ENCODE peak calls at places on chromosomes 5 and 9, in seven cellular contexts. One of them, this sample, is unnamed.

GRCh38 chr5:153960269-153961215 is 78.2 kb downstream of the FAM114A2 start:
- DNase-seq in HepG2: no peak
- DNase-seq in GM12891: no peak
- DNase-seq in SK-N-SH: no peak
- DNase-seq in H1: no peak
- DNase-seq in GM12878: no peak
- DNase-seq in K562: no peak
- DNase-seq in this sample: no peak

GRCh38 chr5:147413266-147413665 is 96.6 kb downstream of the DPYSL3 start:
- DNase-seq in HepG2: no peak
- DNase-seq in GM12891: no peak
- DNase-seq in SK-N-SH: no peak
- DNase-seq in H1: no peak
- DNase-seq in GM12878: no peak
- DNase-seq in K562: no peak
- DNase-seq in this sample: no peak

GRCh38 chr5:107486489-107486888 is 184.2 kb downstream of the EFNA5 start:
- DNase-seq in HepG2: no peak
- DNase-seq in GM12891: no peak
- DNase-seq in SK-N-SH: no peak
- DNase-seq in H1: no peak
- DNase-seq in GM12878: peak; percentile 48
- DNase-seq in K562: no peak
- DNase-seq in this sample: no peak

GRCh38 chr9:34343090-34343489 is 13.7 kb downstream of the NUDT2 start:
- DNase-seq in HepG2: no peak
- DNase-seq in GM12891: no peak
- DNase-seq in SK-N-SH: no peak
- DNase-seq in H1: no peak
- DNase-seq in GM12878: no peak
- DNase-seq in K562: no peak
- DNase-seq in this sample: no peak

GRCh38 chr9:132572921-132573320 is 9.5 kb upstream of the BARHL1 start:
- DNase-seq in HepG2: no peak
- DNase-seq in GM12891: no peak
- DNase-seq in SK-N-SH: no peak
- DNase-seq in H1: no peak
- DNase-seq in GM12878: no peak
- DNase-seq in K562: peak; percentile 51
- DNase-seq in this sample: no peak

GRCh38 chr9:114641974-114642373 is 15.6 kb downstream of the TEX53 start:
- DNase-seq in HepG2: no peak
- DNase-seq in GM12891: no peak
- DNase-seq in SK-N-SH: no peak
- DNase-seq in H1: no peak
- DNase-seq in GM12878: no peak
- DNase-seq in K562: no peak
- DNase-seq in this sample: no peak

GRCh38 chr5:174314261-174314660 is 268.8 kb downstream of the NSG2 start:
- DNase-seq in HepG2: no peak
- DNase-seq in GM12891: no peak
- DNase-seq in SK-N-SH: no peak
- DNase-seq in H1: no peak
- DNase-seq in GM12878: no peak
- DNase-seq in K562: no peak
- DNase-seq in this sample: no peak

GRCh38 chr9:36818242-36818938 is 215.7 kb downstream of the PAX5 start:
- DNase-seq in HepG2: no peak
- DNase-seq in GM12891: no peak
- DNase-seq in SK-N-SH: no peak
- DNase-seq in H1: no peak
- DNase-seq in GM12878: no peak
- DNase-seq in K562: no peak
- DNase-seq in this sample: no peak

GRCh38 chr9:99563364-99563763 is 258.3 kb upstream of the NR4A3 start:
- DNase-seq in HepG2: peak; percentile 2
- DNase-seq in GM12891: no peak
- DNase-seq in SK-N-SH: peak; percentile 12
- DNase-seq in H1: no peak
- DNase-seq in GM12878: no peak
- DNase-seq in K562: peak; percentile 12
- DNase-seq in this sample: no peak

GRCh38 chr9:84856181-84856632 is 186.7 kb downstream of the NTRK2 start:
- DNase-seq in HepG2: no peak
- DNase-seq in GM12891: no peak
- DNase-seq in SK-N-SH: no peak
- DNase-seq in H1: no peak
- DNase-seq in GM12878: no peak
- DNase-seq in K562: no peak
- DNase-seq in this sample: no peak

GRCh38 chr5:172770374-172770674 is 671 bp downstream of the DUSP1 start:
- DNase-seq in HepG2: no peak
- DNase-seq in GM12891: peak; percentile 51
- DNase-seq in SK-N-SH: no peak
- DNase-seq in H1: peak; percentile 54
- DNase-seq in GM12878: no peak
- DNase-seq in K562: no peak
- DNase-seq in this sample: no peak

GRCh38 chr9:20390400-20390799 is 231.9 kb downstream of the MLLT3 start:
- DNase-seq in HepG2: no peak
- DNase-seq in GM12891: no peak
- DNase-seq in SK-N-SH: no peak
- DNase-seq in H1: no peak
- DNase-seq in GM12878: no peak
- DNase-seq in K562: no peak
- DNase-seq in this sample: no peak

GRCh38 chr5:56105511-56106372 is 111.0 kb upstream of the IL6ST start:
- DNase-seq in HepG2: no peak
- DNase-seq in GM12891: no peak
- DNase-seq in SK-N-SH: no peak
- DNase-seq in H1: no peak
- DNase-seq in GM12878: no peak
- DNase-seq in K562: no peak
- DNase-seq in this sample: no peak

GRCh38 chr9:129398901-129399300 is 220.8 kb upstream of the IER5L start:
- DNase-seq in HepG2: no peak
- DNase-seq in GM12891: no peak
- DNase-seq in SK-N-SH: no peak
- DNase-seq in H1: no peak
- DNase-seq in GM12878: no peak
- DNase-seq in K562: no peak
- DNase-seq in this sample: no peak

GRCh38 chr5:170289749-170290148 is 7.8 kb downstream of the LCP2 start:
- DNase-seq in HepG2: no peak
- DNase-seq in GM12891: no peak
- DNase-seq in SK-N-SH: no peak
- DNase-seq in H1: no peak
- DNase-seq in GM12878: no peak
- DNase-seq in K562: no peak
- DNase-seq in this sample: no peak

GRCh38 chr5:170286532-170286931 is 11.0 kb downstream of the LCP2 start:
- DNase-seq in HepG2: no peak
- DNase-seq in GM12891: no peak
- DNase-seq in SK-N-SH: no peak
- DNase-seq in H1: no peak
- DNase-seq in GM12878: no peak
- DNase-seq in K562: no peak
- DNase-seq in this sample: no peak

GRCh38 chr5:170284231-170284630 is 13.3 kb downstream of the LCP2 start:
- DNase-seq in HepG2: no peak
- DNase-seq in GM12891: no peak
- DNase-seq in SK-N-SH: no peak
- DNase-seq in H1: no peak
- DNase-seq in GM12878: no peak
- DNase-seq in K562: no peak
- DNase-seq in this sample: no peak

GRCh38 chr5:170291324-170291847 is 6.2 kb downstream of the LCP2 start:
- DNase-seq in HepG2: no peak
- DNase-seq in GM12891: no peak
- DNase-seq in SK-N-SH: no peak
- DNase-seq in H1: no peak
- DNase-seq in GM12878: no peak
- DNase-seq in K562: no peak
- DNase-seq in this sample: no peak

DNA sequence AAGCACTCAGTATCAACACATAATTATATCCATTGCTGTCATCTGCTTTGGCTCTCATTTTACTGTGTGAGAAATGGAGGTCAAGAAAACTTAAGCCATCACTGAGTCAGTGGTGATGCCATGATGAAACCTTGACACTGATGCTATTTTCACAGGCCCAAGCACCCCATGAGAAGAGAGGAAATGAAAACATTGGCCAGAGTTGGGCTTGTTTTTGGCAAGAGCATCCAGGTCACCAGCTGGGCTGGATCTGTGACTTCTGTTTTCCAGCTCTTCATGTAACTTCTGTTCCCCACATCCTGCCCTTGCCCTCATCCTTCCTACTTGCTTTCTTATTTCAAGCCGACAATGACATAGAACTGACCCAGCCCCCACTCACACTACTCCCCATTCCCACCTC is 10.0 kb downstream of the LCP2 start:
- DNase-seq in HepG2: no peak
- DNase-seq in GM12891: no peak
- DNase-seq in SK-N-SH: no peak
- DNase-seq in H1: no peak
- DNase-seq in GM12878: no peak
- DNase-seq in K562: no peak
- DNase-seq in this sample: no peak
- TF ChIP-seq POLR2AphosphoS5 in HepG2: no peak
- TF ChIP-seq POLR2AphosphoS5 in GM12891: no peak
- TF ChIP-seq POLR2AphosphoS5 in SK-N-SH: no peak
- TF ChIP-seq POLR2AphosphoS5 in H1: no peak
- TF ChIP-seq POLR2AphosphoS5 in GM12878: no peak
- TF ChIP-seq POLR2AphosphoS5 in K562: no peak
- TF ChIP-seq POLR2AphosphoS5 in this sample: no peak

GRCh38 chr9:115986508-115986907 is 167.1 kb upstream of the PAPPA start:
- DNase-seq in HepG2: no peak
- DNase-seq in GM12891: no peak
- DNase-seq in SK-N-SH: no peak
- DNase-seq in H1: no peak
- DNase-seq in GM12878: no peak
- DNase-seq in K562: no peak
- DNase-seq in this sample: no peak
- TF ChIP-seq TAF1 in HepG2: no peak
- TF ChIP-seq TAF1 in GM12891: no peak
- TF ChIP-seq TAF1 in SK-N-SH: no peak
- TF ChIP-seq TAF1 in H1: no peak
- TF ChIP-seq TAF1 in GM12878: no peak
- TF ChIP-seq TAF1 in K562: no peak
- TF ChIP-seq TAF1 in this sample: no peak

GRCh38 chr5:103745353-103746065 is 182.9 kb upstream of the NUDT12 start:
- DNase-seq in HepG2: no peak
- DNase-seq in GM12891: no peak
- DNase-seq in SK-N-SH: no peak
- DNase-seq in H1: no peak
- DNase-seq in GM12878: no peak
- DNase-seq in K562: no peak
- DNase-seq in this sample: no peak
- TF ChIP-seq POLR2AphosphoS5 in HepG2: no peak
- TF ChIP-seq POLR2AphosphoS5 in GM12891: no peak
- TF ChIP-seq POLR2AphosphoS5 in SK-N-SH: no peak
- TF ChIP-seq POLR2AphosphoS5 in H1: no peak
- TF ChIP-seq POLR2AphosphoS5 in GM12878: no peak
- TF ChIP-seq POLR2AphosphoS5 in K562: no peak
- TF ChIP-seq POLR2AphosphoS5 in this sample: no peak

DNA sequence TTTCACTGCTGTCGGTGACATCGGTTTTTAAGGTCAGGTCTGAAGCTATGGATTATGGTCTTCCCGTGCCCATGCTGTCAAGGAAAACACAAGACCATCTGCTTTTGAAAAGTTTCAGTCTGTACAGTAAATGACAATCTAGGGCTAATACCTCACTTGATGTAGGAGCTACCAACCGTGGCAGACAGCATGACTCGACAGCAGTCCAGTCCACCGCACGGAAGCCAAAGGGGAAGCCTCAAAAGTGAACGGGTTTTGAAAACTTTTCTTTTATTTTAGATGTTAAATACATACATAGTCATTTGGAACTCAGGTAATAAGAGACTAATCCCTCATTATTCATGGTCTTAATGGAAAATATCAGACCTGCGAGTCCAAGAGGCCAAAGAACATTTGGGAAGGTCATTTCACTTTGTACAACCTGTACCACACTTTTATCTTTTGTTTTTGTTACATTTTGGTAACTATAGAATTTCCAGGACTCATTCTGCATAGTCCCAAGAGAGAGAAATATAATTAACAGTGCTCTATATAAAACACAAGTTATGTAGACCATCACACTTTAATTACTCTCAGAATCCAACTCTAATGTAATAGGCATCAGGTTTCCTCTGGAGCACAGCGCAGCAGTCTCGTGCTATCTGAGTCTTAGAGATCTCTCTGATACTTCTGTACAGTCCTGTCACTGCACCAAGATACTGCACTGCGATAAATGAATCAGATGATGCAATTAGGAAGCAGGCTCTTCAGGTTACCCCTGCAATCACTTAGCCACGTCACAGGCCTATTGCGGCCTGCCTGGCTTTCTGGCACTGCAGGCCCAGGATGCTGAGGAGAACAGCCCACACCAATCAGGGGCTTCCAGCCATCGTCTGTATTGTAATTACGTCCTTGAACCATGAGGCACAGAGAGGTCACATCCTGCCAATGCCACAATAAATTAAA is 184.8 kb downstream of the FANCC start:
- DNase-seq in HepG2: no peak
- DNase-seq in GM12891: no peak
- DNase-seq in SK-N-SH: peak; percentile 90
- DNase-seq in H1: no peak
- DNase-seq in GM12878: no peak
- DNase-seq in K562: no peak
- DNase-seq in this sample: no peak
- TF ChIP-seq TAF1 in HepG2: no peak
- TF ChIP-seq TAF1 in GM12891: no peak
- TF ChIP-seq TAF1 in SK-N-SH: no peak
- TF ChIP-seq TAF1 in H1: no peak
- TF ChIP-seq TAF1 in GM12878: no peak
- TF ChIP-seq TAF1 in K562: no peak
- TF ChIP-seq TAF1 in this sample: no peak

This sample was measured in GM12892.